ENCODE peak calls at places on chromosomes 13 and 19, in six cellular contexts. Q, V, U, P, C and X are unnamed samples.

GRCh38 chr13:81031996-81032395 is 691.1 kb upstream of the SPRY2 start:
- DNase-seq in P (no peak), U (no peak), Q (no peak), V (no peak), C (no peak), X (no peak)

GRCh38 chr13:102940143-102940542 is 94.3 kb downstream of the ERCC5 start:
- DNase-seq in V (no peak), C (no peak), U (no peak), Q (no peak), P (no peak), X (no peak)

GRCh38 chr19:54248016-54248601 is 5.5 kb upstream of the LILRA6 start:
- DNase-seq in P (peak; percentile 39), C (no peak), V (no peak), U (no peak), Q (no peak), X (no peak)

GRCh38 chr13:41639237-41639904 is 182.0 kb downstream of the RGCC start:
- DNase-seq in V (no peak), P (no peak), Q (no peak), C (no peak), U (no peak), X (no peak)

GRCh38 chr19:50203281-50204080 is at the start of gene MYH14:
- DNase-seq in Q (peak; percentile 42), U (peak; percentile 91), V (peak; percentile 96), C (no peak), P (peak; percentile 17), X (peak; percentile 21)

GRCh38 chr19:48443731-48444128 is 2.1 kb upstream of the GRWD1 start:
- DNase-seq in U (no peak), C (peak; percentile 37), Q (no peak), P (no peak), V (no peak), X (no peak)

GRCh38 chr13:108200781-108201398 is 14.4 kb downstream of the LIG4 start:
- DNase-seq in U (no peak), P (no peak), C (no peak), Q (no peak), V (no peak), X (no peak)

GRCh38 chr19:38917921-38918491 is 6.0 kb upstream of the CCER2 start:
- DNase-seq in Q (no peak), P (no peak), C (no peak), U (no peak), V (no peak), X (no peak)

GRCh38 chr19:52689804-52690394 is 44.9 kb downstream of the ZNF611 start:
- DNase-seq in C (peak; percentile 29), U (peak; percentile 50), P (peak; percentile 17), V (peak; percentile 17), Q (no peak), X (no peak)